ENCODE peak calls at places on chromosomes 5 and 9, in four cellular contexts. One of them, this sample, is unnamed.

GRCh38 chr9:36144322-36145206 is 8.0 kb downstream of the GLIPR2 start:
- DNase-seq in HCT116: no peak
- DNase-seq in K562: no peak
- DNase-seq in HepG2: peak; percentile 20
- DNase-seq in this sample: no peak

GRCh38 chr5:170755679-170756456 is 27.7 kb upstream of the GABRP start:
- DNase-seq in K562: no peak
- DNase-seq in HCT116: no peak
- DNase-seq in HepG2: no peak
- DNase-seq in this sample: peak; percentile 68

GRCh38 chr9:133237271-133237731 is 28.3 kb upstream of the OBP2B start:
- DNase-seq in HepG2: no peak
- DNase-seq in K562: no peak
- DNase-seq in HCT116: no peak
- DNase-seq in this sample: no peak

GRCh38 chr9:116234091-116234490 is 80.5 kb downstream of the PAPPA start:
- DNase-seq in K562: no peak
- DNase-seq in HepG2: no peak
- DNase-seq in HCT116: no peak
- DNase-seq in this sample: no peak

GRCh38 chr9:101246691-101247090 is 138.1 kb downstream of the BAAT start:
- DNase-seq in HCT116: no peak
- DNase-seq in K562: no peak
- DNase-seq in HepG2: no peak
- DNase-seq in this sample: no peak

GRCh38 chr5:82799346-82800077 is 277.7 kb downstream of the TMEM167A start:
- DNase-seq in HepG2: peak; percentile 3
- DNase-seq in K562: no peak
- DNase-seq in HCT116: no peak
- DNase-seq in this sample: no peak

GRCh38 chr5:164581889-164582288 is 1076.5 kb downstream of the MAT2B start:
- DNase-seq in HCT116: no peak
- DNase-seq in HepG2: no peak
- DNase-seq in K562: no peak
- DNase-seq in this sample: no peak

GRCh38 chr9:126164796-126165525 is 161.7 kb upstream of the MVB12B start:
- DNase-seq in HepG2: no peak
- DNase-seq in K562: no peak
- DNase-seq in HCT116: no peak
- DNase-seq in this sample: no peak

GRCh38 chr9:71638627-71639026 is 129.7 kb downstream of the CEMIP2 start:
- DNase-seq in HCT116: no peak
- DNase-seq in K562: peak; percentile 57
- DNase-seq in HepG2: no peak
- DNase-seq in this sample: no peak

GRCh38 chr9:94627287-94627686 is 12.0 kb downstream of the FBP1 start:
- DNase-seq in K562: no peak
- DNase-seq in HepG2: no peak
- DNase-seq in HCT116: no peak
- DNase-seq in this sample: no peak
- TF ChIP-seq JUND in K562: no peak
- TF ChIP-seq JUND in HepG2: no peak
- TF ChIP-seq JUND in HCT116: no peak
- TF ChIP-seq JUND in this sample: no peak

GRCh38 chr5:67166460-67166871 is 30.1 kb downstream of the CD180 start:
- DNase-seq in K562: no peak
- DNase-seq in HCT116: peak; percentile 7
- DNase-seq in HepG2: no peak
- DNase-seq in this sample: no peak
- TF ChIP-seq JUND in K562: no peak
- TF ChIP-seq JUND in HCT116: no peak
- TF ChIP-seq JUND in HepG2: no peak
- TF ChIP-seq JUND in this sample: no peak

GRCh38 chr5:68303038-68303738 is 87.6 kb downstream of the PIK3R1 start:
- DNase-seq in K562: no peak
- DNase-seq in HCT116: no peak
- DNase-seq in HepG2: no peak
- DNase-seq in this sample: no peak

GRCh38 chr5:68306361-68307014 is 90.9 kb downstream of the PIK3R1 start:
- DNase-seq in HCT116: no peak
- DNase-seq in K562: no peak
- DNase-seq in HepG2: no peak
- DNase-seq in this sample: no peak

GRCh38 chr5:68303754-68304420 is 88.3 kb downstream of the PIK3R1 start:
- DNase-seq in HepG2: no peak
- DNase-seq in HCT116: no peak
- DNase-seq in K562: peak; percentile 84
- DNase-seq in this sample: no peak

GRCh38 chr5:68305223-68305865 is 89.8 kb downstream of the PIK3R1 start:
- DNase-seq in HCT116: no peak
- DNase-seq in K562: no peak
- DNase-seq in HepG2: no peak
- DNase-seq in this sample: no peak

GRCh38 chr5:68304421-68305052 is 89.0 kb downstream of the PIK3R1 start:
- DNase-seq in K562: peak; percentile 65
- DNase-seq in HepG2: no peak
- DNase-seq in HCT116: no peak
- DNase-seq in this sample: no peak
- TF ChIP-seq JUND in K562: peak; percentile 67
- TF ChIP-seq JUND in HepG2: no peak
- TF ChIP-seq JUND in HCT116: no peak
- TF ChIP-seq JUND in this sample: no peak

GRCh38 chr9:123425261-123425821 is 69.3 kb downstream of the CRB2 start:
- DNase-seq in HCT116: no peak
- DNase-seq in K562: no peak
- DNase-seq in HepG2: no peak
- DNase-seq in this sample: no peak
- TF ChIP-seq JUND in HCT116: no peak
- TF ChIP-seq JUND in K562: no peak
- TF ChIP-seq JUND in HepG2: no peak
- TF ChIP-seq JUND in this sample: no peak

DNA sequence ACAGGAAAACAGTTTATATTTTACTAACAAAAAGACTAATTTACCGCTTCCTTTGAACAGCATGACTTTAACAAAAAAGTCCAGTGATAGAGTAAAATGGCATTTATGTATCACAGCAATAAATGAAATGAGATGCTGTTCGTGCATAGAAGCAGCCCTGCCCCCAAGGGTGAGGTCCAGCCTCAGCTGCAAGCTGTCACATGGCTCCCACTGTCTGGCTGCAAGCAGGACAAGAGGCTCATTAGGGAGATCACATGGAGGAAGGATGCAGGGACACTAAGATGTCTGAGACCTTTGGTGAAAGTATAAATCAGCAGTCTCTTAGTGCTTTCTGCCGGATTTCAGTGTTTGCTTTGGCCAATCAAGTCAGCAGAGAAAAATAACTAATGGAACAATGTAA is 23.0 kb downstream of the GDNF start:
- DNase-seq in HCT116: no peak
- DNase-seq in HepG2: no peak
- DNase-seq in K562: no peak
- DNase-seq in this sample: no peak
- TF ChIP-seq JUND in HCT116: no peak
- TF ChIP-seq JUND in HepG2: no peak
- TF ChIP-seq JUND in K562: no peak
- TF ChIP-seq JUND in this sample: no peak

GRCh38 chr9:124754289-124754688 is 16.8 kb downstream of the NR6A1 start:
- DNase-seq in HCT116: no peak
- DNase-seq in HepG2: no peak
- DNase-seq in K562: peak; percentile 60
- DNase-seq in this sample: peak; percentile 74
- TF ChIP-seq JUND in HCT116: no peak
- TF ChIP-seq JUND in HepG2: no peak
- TF ChIP-seq JUND in K562: no peak
- TF ChIP-seq JUND in this sample: no peak

GRCh38 chr9:111350556-111350955 is 20.5 kb upstream of the OR2K2 start:
- DNase-seq in K562: no peak
- DNase-seq in HCT116: no peak
- DNase-seq in HepG2: no peak
- DNase-seq in this sample: no peak
- TF ChIP-seq JUND in K562: no peak
- TF ChIP-seq JUND in HCT116: no peak
- TF ChIP-seq JUND in HepG2: no peak
- TF ChIP-seq JUND in this sample: no peak

GRCh38 chr5:6454628-6455053 is 6.0 kb downstream of the UBE2QL1 start:
- DNase-seq in K562: no peak
- DNase-seq in HepG2: no peak
- DNase-seq in HCT116: no peak
- DNase-seq in this sample: no peak

GRCh38 chr5:6452622-6453504 is 4.2 kb downstream of the UBE2QL1 start:
- DNase-seq in K562: no peak
- DNase-seq in HepG2: no peak
- DNase-seq in HCT116: no peak
- DNase-seq in this sample: no peak

GRCh38 chr5:6455571-6456200 is 7.0 kb downstream of the UBE2QL1 start:
- DNase-seq in HCT116: no peak
- DNase-seq in HepG2: no peak
- DNase-seq in K562: no peak
- DNase-seq in this sample: no peak

GRCh38 chr5:6456766-6457370 is 8.2 kb downstream of the UBE2QL1 start:
- DNase-seq in HCT116: no peak
- DNase-seq in K562: no peak
- DNase-seq in HepG2: no peak
- DNase-seq in this sample: no peak

DNA sequence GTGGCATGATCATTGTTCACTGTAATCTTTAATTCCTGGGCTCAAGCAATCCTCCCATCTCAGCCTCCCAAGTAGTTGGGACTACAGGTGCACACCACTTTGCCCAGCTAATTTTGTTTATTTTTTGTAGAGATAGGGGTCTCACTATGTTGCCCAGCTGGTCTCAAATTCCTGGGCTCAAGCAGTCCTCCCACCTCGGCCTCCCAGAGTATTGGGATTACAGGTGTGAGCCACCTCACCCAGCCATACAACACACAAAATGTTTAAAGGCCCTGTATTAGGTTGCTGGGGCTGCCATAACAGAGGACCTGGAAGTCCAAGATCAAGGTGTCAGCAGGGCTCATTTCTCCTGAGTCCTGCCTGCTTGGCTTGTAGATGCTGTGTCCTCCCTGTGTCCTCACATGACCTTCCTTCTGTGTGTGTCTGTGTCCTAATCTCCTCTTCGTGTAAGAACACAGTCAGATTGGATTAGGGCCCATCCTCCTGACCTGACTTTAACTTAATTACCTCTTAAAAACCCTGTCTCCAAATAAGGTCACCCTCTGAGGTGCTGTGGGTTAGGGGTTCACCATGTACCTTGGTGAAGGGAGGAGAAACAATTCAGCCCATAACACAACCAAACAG is 5.4 kb downstream of the UBE2QL1 start:
- DNase-seq in K562: no peak
- DNase-seq in HCT116: no peak
- DNase-seq in HepG2: no peak
- DNase-seq in this sample: no peak
- TF ChIP-seq JUND in K562: no peak
- TF ChIP-seq JUND in HCT116: no peak
- TF ChIP-seq JUND in HepG2: no peak
- TF ChIP-seq JUND in this sample: no peak

DNA sequence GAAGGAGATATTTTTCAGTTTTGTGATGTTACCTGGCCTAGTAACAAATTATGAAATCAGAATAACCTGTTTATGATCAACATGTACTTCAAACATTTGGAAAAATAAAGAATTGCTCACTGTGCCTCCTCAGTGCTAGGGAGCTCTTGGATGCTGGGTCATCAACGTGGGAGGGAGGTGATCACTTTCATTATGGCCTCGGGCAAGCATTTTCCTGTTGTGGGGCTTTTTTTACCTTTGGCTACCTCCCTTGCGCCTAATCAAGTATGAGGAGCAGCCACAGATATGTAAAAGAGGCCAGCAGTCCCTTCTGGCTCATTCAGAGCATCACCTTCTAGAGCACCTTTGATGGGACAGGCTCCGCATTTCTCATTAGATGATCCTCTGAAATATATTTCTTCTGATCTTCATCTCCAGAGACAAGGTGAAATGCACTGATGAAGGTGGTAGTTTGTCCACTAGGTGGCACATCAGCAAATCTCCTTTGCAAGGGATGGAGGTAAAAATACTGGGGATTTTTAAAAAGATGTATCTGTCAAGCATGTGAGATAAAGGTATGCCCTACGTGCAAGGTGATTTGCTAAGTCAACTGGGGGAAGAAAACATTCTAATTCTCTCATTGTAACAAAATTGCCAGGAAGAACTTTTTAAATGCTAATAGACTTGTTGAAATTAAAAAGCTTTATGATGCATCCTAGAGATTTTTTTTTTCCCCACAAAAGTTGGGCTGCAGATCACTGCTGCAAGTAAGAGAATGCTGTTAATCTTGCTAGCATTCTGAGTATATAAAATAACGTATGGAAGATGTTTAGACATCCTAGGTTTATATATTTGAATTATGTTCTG is 218.2 kb downstream of the MAST4 start:
- DNase-seq in K562: peak; percentile 51
- DNase-seq in HCT116: peak; percentile 28
- DNase-seq in HepG2: peak; percentile 32
- DNase-seq in this sample: peak; percentile 66
- TF ChIP-seq JUND in K562: no peak
- TF ChIP-seq JUND in HCT116: no peak
- TF ChIP-seq JUND in HepG2: no peak
- TF ChIP-seq JUND in this sample: no peak